ENCODE peak calls at places on chromosomes 11 and 22, in four cellular contexts. L is left ventricle myocardium inferior, S is body of pancreas, B is pancreas. W is an unnamed sample.

GRCh38 chr11:133841279-133842043 is 3.9 kb downstream of the SPATA19 start:
- DNase-seq in S (no peak), L (no peak), B (no peak), W (no peak)

GRCh38 chr11:101792814-101793213 is 122.0 kb upstream of the CEP126 start:
- DNase-seq in S (no peak), L (no peak), B (no peak), W (no peak)

GRCh38 chr22:27476729-27477128 is 324.8 kb downstream of the MN1 start:
- DNase-seq in S (no peak), L (no peak), B (no peak), W (peak; percentile 69)

GRCh38 chr11:134270250-134270714 is 5.9 kb upstream of the GLB1L3 start:
- DNase-seq in S (no peak), B (no peak), L (no peak), W (no peak)

GRCh38 chr22:37626144-37626543 is 13.3 kb upstream of the SH3BP1 start:
- DNase-seq in L (peak; percentile 78), S (peak; percentile 45), B (no peak), W (peak; percentile 94)

GRCh38 chr22:26330971-26331625 is 98.0 kb upstream of the ASPHD2 start:
- DNase-seq in S (peak; percentile 70), L (no peak), B (peak; percentile 44), W (peak; percentile 25)

GRCh38 chr11:70251583-70252285 is 18.8 kb upstream of the PPFIA1 start:
- DNase-seq in B (no peak), S (no peak), L (no peak), W (peak; percentile 42)

GRCh38 chr11:118621071-118621815 is 13.8 kb downstream of the PHLDB1 start:
- DNase-seq in S (peak; percentile 79), L (peak; percentile 90), B (peak; percentile 70), W (peak; percentile 92)

GRCh38 chr22:45775569-45776312 is 104.1 kb downstream of the ATXN10 start:
- DNase-seq in B (no peak), L (no peak), S (no peak), W (no peak)

GRCh38 chr11:74749965-74750296 is 1.3 kb downstream of the RNF169 start:
- DNase-seq in B (no peak), S (no peak), L (no peak), W (no peak)

GRCh38 chr11:19628018-19628417 is 84.6 kb upstream of the NAV2 start:
- DNase-seq in S (peak; percentile 56), L (peak; percentile 70), B (peak; percentile 6), W (peak; percentile 98)

GRCh38 chr11:123505546-123506299 is 75.7 kb downstream of the GRAMD1B start:
- DNase-seq in B (no peak), L (no peak), S (no peak), W (no peak)

GRCh38 chr22:49297871-49298721 is 529.6 kb downstream of the BRD1 start:
- DNase-seq in L (no peak), S (no peak), B (no peak), W (no peak)

GRCh38 chr22:50604256-50604580 is 3.6 kb downstream of the MAPK8IP2 start:
- DNase-seq in L (no peak), B (peak; percentile 1), S (no peak), W (no peak)
- H3K27me3 ChIP-seq in L (peaks cover 91% of the 10 kb centered on the region), B (no peaks in the 10 kb centered on the region), S (no peaks in the 10 kb centered on the region), W (peaks cover 4% of the 10 kb centered on the region)

GRCh38 chr22:19974935-19975706 is 33.5 kb upstream of the TXNRD2 start:
- DNase-seq in B (no peak), S (no peak), L (no peak), W (peak; percentile 28)
- H3K36me3 ChIP-seq in B (no peaks in the 10 kb centered on the region), S (no peaks in the 10 kb centered on the region), L (peaks cover 69% of the 10 kb centered on the region), W (no peaks in the 10 kb centered on the region)

DNA sequence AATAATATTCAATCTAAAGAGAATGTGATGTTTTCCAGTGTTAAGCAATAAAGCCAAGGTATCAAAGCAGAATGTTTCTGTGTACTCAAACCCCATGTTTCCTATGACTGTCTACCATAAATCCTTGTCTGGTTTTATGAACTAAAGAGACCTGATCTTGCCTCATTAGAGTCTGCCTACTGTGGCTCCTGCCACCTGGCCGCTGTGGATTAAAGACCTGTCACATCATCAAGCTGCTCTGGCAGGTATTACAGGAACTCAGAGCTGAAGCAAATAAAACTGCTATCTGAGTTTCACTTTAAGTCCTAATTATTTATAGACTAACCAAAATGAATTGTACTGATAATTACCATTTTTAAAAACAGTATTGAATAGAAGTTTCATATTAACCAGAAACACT is 207.8 kb upstream of the CCDC90B start:
- DNase-seq in B (peak; percentile 29), S (peak; percentile 64), L (no peak), W (no peak)
- H3K9me3 ChIP-seq in B (no peaks in the 10 kb centered on the region), S (no peaks in the 10 kb centered on the region), L (no peaks in the 10 kb centered on the region), W (no peaks in the 10 kb centered on the region)

GRCh38 chr11:64720640-64721358 is 2.2 kb downstream of the NRXN2 start:
- DNase-seq in B (no peak), L (no peak), S (no peak), W (no peak)
- H3K27me3 ChIP-seq in B (no peaks in the 10 kb centered on the region), L (peaks cover 72% of the 10 kb centered on the region), S (peaks cover 10% of the 10 kb centered on the region), W (peaks cover 8% of the 10 kb centered on the region)